ENCODE peak calls at places on chromosomes 4 and X, in five cellular contexts. One of them, this sample, is unnamed.

GRCh38 chrX:115941388-115941787 is 229.2 kb upstream of the AGTR2 start:
- DNase-seq in activated CD4-positive, alpha-beta T cell treated with anti-CD3 and anti-CD28 coated beads, Interleukin-2, amount 50 U/mL, for 4 hours: no peak
- DNase-seq in anterior cingulate cortex: no peak
- DNase-seq in dermis microvascular lymphatic vessel endothelial cell: no peak
- DNase-seq in stimulated activated CD4-positive, alpha-beta T cell treated with anti-CD3 and anti-CD28 coated beads, Interleukin-15, amount 100 ng/mL, for 1 hour: no peak
- DNase-seq in this sample: no peak

GRCh38 chr4:174554329-174554728 is 32.0 kb upstream of the HPGD start:
- DNase-seq in activated CD4-positive, alpha-beta T cell treated with anti-CD3 and anti-CD28 coated beads, Interleukin-2, amount 50 U/mL, for 4 hours: no peak
- DNase-seq in stimulated activated CD4-positive, alpha-beta T cell treated with anti-CD3 and anti-CD28 coated beads, Interleukin-15, amount 100 ng/mL, for 1 hour: no peak
- DNase-seq in anterior cingulate cortex: no peak
- DNase-seq in dermis microvascular lymphatic vessel endothelial cell: no peak
- DNase-seq in this sample: no peak

GRCh38 chr4:137768196-137768595 is 235.9 kb upstream of the PCDH18 start:
- DNase-seq in activated CD4-positive, alpha-beta T cell treated with anti-CD3 and anti-CD28 coated beads, Interleukin-2, amount 50 U/mL, for 4 hours: no peak
- DNase-seq in stimulated activated CD4-positive, alpha-beta T cell treated with anti-CD3 and anti-CD28 coated beads, Interleukin-15, amount 100 ng/mL, for 1 hour: no peak
- DNase-seq in dermis microvascular lymphatic vessel endothelial cell: no peak
- DNase-seq in anterior cingulate cortex: no peak
- DNase-seq in this sample: no peak

GRCh38 chrX:39165185-39165584 is 363.9 kb downstream of the MID1IP1 start:
- DNase-seq in dermis microvascular lymphatic vessel endothelial cell: no peak
- DNase-seq in anterior cingulate cortex: no peak
- DNase-seq in stimulated activated CD4-positive, alpha-beta T cell treated with anti-CD3 and anti-CD28 coated beads, Interleukin-15, amount 100 ng/mL, for 1 hour: no peak
- DNase-seq in activated CD4-positive, alpha-beta T cell treated with anti-CD3 and anti-CD28 coated beads, Interleukin-2, amount 50 U/mL, for 4 hours: no peak
- DNase-seq in this sample: no peak

GRCh38 chr4:24849662-24850280 is 54.4 kb downstream of the SOD3 start:
- DNase-seq in dermis microvascular lymphatic vessel endothelial cell: no peak
- DNase-seq in anterior cingulate cortex: no peak
- DNase-seq in stimulated activated CD4-positive, alpha-beta T cell treated with anti-CD3 and anti-CD28 coated beads, Interleukin-15, amount 100 ng/mL, for 1 hour: no peak
- DNase-seq in activated CD4-positive, alpha-beta T cell treated with anti-CD3 and anti-CD28 coated beads, Interleukin-2, amount 50 U/mL, for 4 hours: no peak
- DNase-seq in this sample: no peak

GRCh38 chrX:153687121-153688039 is at the start of gene SLC6A8:
- DNase-seq in activated CD4-positive, alpha-beta T cell treated with anti-CD3 and anti-CD28 coated beads, Interleukin-2, amount 50 U/mL, for 4 hours: peak
- DNase-seq in dermis microvascular lymphatic vessel endothelial cell: no peak
- DNase-seq in stimulated activated CD4-positive, alpha-beta T cell treated with anti-CD3 and anti-CD28 coated beads, Interleukin-15, amount 100 ng/mL, for 1 hour: no peak
- DNase-seq in anterior cingulate cortex: peak
- DNase-seq in this sample: no peak

GRCh38 chr4:16205298-16206164 is 20.7 kb downstream of the TAPT1 start:
- DNase-seq in stimulated activated CD4-positive, alpha-beta T cell treated with anti-CD3 and anti-CD28 coated beads, Interleukin-15, amount 100 ng/mL, for 1 hour: no peak
- DNase-seq in activated CD4-positive, alpha-beta T cell treated with anti-CD3 and anti-CD28 coated beads, Interleukin-2, amount 50 U/mL, for 4 hours: no peak
- DNase-seq in dermis microvascular lymphatic vessel endothelial cell: no peak
- DNase-seq in anterior cingulate cortex: no peak
- DNase-seq in this sample: no peak

GRCh38 chr4:16754104-16754503 is 144.3 kb downstream of the LDB2 start:
- DNase-seq in anterior cingulate cortex: no peak
- DNase-seq in activated CD4-positive, alpha-beta T cell treated with anti-CD3 and anti-CD28 coated beads, Interleukin-2, amount 50 U/mL, for 4 hours: no peak
- DNase-seq in stimulated activated CD4-positive, alpha-beta T cell treated with anti-CD3 and anti-CD28 coated beads, Interleukin-15, amount 100 ng/mL, for 1 hour: no peak
- DNase-seq in dermis microvascular lymphatic vessel endothelial cell: no peak
- DNase-seq in this sample: no peak

GRCh38 chr4:109559625-109559982 is 442 bp upstream of the MCUB start:
- DNase-seq in dermis microvascular lymphatic vessel endothelial cell: no peak
- DNase-seq in activated CD4-positive, alpha-beta T cell treated with anti-CD3 and anti-CD28 coated beads, Interleukin-2, amount 50 U/mL, for 4 hours: peak
- DNase-seq in stimulated activated CD4-positive, alpha-beta T cell treated with anti-CD3 and anti-CD28 coated beads, Interleukin-15, amount 100 ng/mL, for 1 hour: peak
- DNase-seq in anterior cingulate cortex: peak
- DNase-seq in this sample: no peak

GRCh38 chr4:150593996-150594395 is 12.0 kb downstream of the MAB21L2 start:
- DNase-seq in dermis microvascular lymphatic vessel endothelial cell: peak
- DNase-seq in activated CD4-positive, alpha-beta T cell treated with anti-CD3 and anti-CD28 coated beads, Interleukin-2, amount 50 U/mL, for 4 hours: no peak
- DNase-seq in anterior cingulate cortex: no peak
- DNase-seq in stimulated activated CD4-positive, alpha-beta T cell treated with anti-CD3 and anti-CD28 coated beads, Interleukin-15, amount 100 ng/mL, for 1 hour: no peak
- DNase-seq in this sample: no peak

GRCh38 chr4:142817442-142817841 is 28.7 kb downstream of the INPP4B start:
- DNase-seq in anterior cingulate cortex: no peak
- DNase-seq in dermis microvascular lymphatic vessel endothelial cell: no peak
- DNase-seq in stimulated activated CD4-positive, alpha-beta T cell treated with anti-CD3 and anti-CD28 coated beads, Interleukin-15, amount 100 ng/mL, for 1 hour: no peak
- DNase-seq in activated CD4-positive, alpha-beta T cell treated with anti-CD3 and anti-CD28 coated beads, Interleukin-2, amount 50 U/mL, for 4 hours: peak
- DNase-seq in this sample: no peak

GRCh38 chr4:42328978-42329377 is 68.3 kb upstream of the SHISA3 start:
- DNase-seq in stimulated activated CD4-positive, alpha-beta T cell treated with anti-CD3 and anti-CD28 coated beads, Interleukin-15, amount 100 ng/mL, for 1 hour: no peak
- DNase-seq in activated CD4-positive, alpha-beta T cell treated with anti-CD3 and anti-CD28 coated beads, Interleukin-2, amount 50 U/mL, for 4 hours: no peak
- DNase-seq in anterior cingulate cortex: no peak
- DNase-seq in dermis microvascular lymphatic vessel endothelial cell: no peak
- DNase-seq in this sample: no peak

GRCh38 chr4:2356123-2357069 is 62.0 kb downstream of the ZFYVE28 start:
- DNase-seq in anterior cingulate cortex: no peak
- DNase-seq in stimulated activated CD4-positive, alpha-beta T cell treated with anti-CD3 and anti-CD28 coated beads, Interleukin-15, amount 100 ng/mL, for 1 hour: no peak
- DNase-seq in activated CD4-positive, alpha-beta T cell treated with anti-CD3 and anti-CD28 coated beads, Interleukin-2, amount 50 U/mL, for 4 hours: no peak
- DNase-seq in dermis microvascular lymphatic vessel endothelial cell: no peak
- DNase-seq in this sample: no peak

GRCh38 chr4:146207410-146207809 is 6.9 kb upstream of the REELD1 start:
- DNase-seq in activated CD4-positive, alpha-beta T cell treated with anti-CD3 and anti-CD28 coated beads, Interleukin-2, amount 50 U/mL, for 4 hours: no peak
- DNase-seq in stimulated activated CD4-positive, alpha-beta T cell treated with anti-CD3 and anti-CD28 coated beads, Interleukin-15, amount 100 ng/mL, for 1 hour: no peak
- DNase-seq in dermis microvascular lymphatic vessel endothelial cell: no peak
- DNase-seq in anterior cingulate cortex: no peak
- DNase-seq in this sample: no peak

GRCh38 chr4:6694177-6694901 is 661 bp downstream of the S100P start:
- DNase-seq in anterior cingulate cortex: no peak
- DNase-seq in dermis microvascular lymphatic vessel endothelial cell: no peak
- DNase-seq in stimulated activated CD4-positive, alpha-beta T cell treated with anti-CD3 and anti-CD28 coated beads, Interleukin-15, amount 100 ng/mL, for 1 hour: no peak
- DNase-seq in activated CD4-positive, alpha-beta T cell treated with anti-CD3 and anti-CD28 coated beads, Interleukin-2, amount 50 U/mL, for 4 hours: no peak
- DNase-seq in this sample: no peak

GRCh38 chr4:183132081-183132480 is 33.0 kb downstream of the WWC2 start:
- DNase-seq in anterior cingulate cortex: no peak
- DNase-seq in dermis microvascular lymphatic vessel endothelial cell: no peak
- DNase-seq in stimulated activated CD4-positive, alpha-beta T cell treated with anti-CD3 and anti-CD28 coated beads, Interleukin-15, amount 100 ng/mL, for 1 hour: no peak
- DNase-seq in activated CD4-positive, alpha-beta T cell treated with anti-CD3 and anti-CD28 coated beads, Interleukin-2, amount 50 U/mL, for 4 hours: no peak
- DNase-seq in this sample: no peak

GRCh38 chrX:52553995-52554642 is 37.3 kb upstream of the XAGE1B start:
- DNase-seq in anterior cingulate cortex: no peak
- DNase-seq in activated CD4-positive, alpha-beta T cell treated with anti-CD3 and anti-CD28 coated beads, Interleukin-2, amount 50 U/mL, for 4 hours: no peak
- DNase-seq in stimulated activated CD4-positive, alpha-beta T cell treated with anti-CD3 and anti-CD28 coated beads, Interleukin-15, amount 100 ng/mL, for 1 hour: no peak
- DNase-seq in dermis microvascular lymphatic vessel endothelial cell: no peak
- DNase-seq in this sample: no peak

GRCh38 chr4:95319169-95319568 is 229.6 kb downstream of the UNC5C start:
- DNase-seq in stimulated activated CD4-positive, alpha-beta T cell treated with anti-CD3 and anti-CD28 coated beads, Interleukin-15, amount 100 ng/mL, for 1 hour: no peak
- DNase-seq in activated CD4-positive, alpha-beta T cell treated with anti-CD3 and anti-CD28 coated beads, Interleukin-2, amount 50 U/mL, for 4 hours: no peak
- DNase-seq in dermis microvascular lymphatic vessel endothelial cell: no peak
- DNase-seq in anterior cingulate cortex: no peak
- DNase-seq in this sample: no peak

GRCh38 chr4:169239236-169239905 is 31.4 kb downstream of the SH3RF1 start:
- DNase-seq in anterior cingulate cortex: no peak
- DNase-seq in activated CD4-positive, alpha-beta T cell treated with anti-CD3 and anti-CD28 coated beads, Interleukin-2, amount 50 U/mL, for 4 hours: no peak
- DNase-seq in stimulated activated CD4-positive, alpha-beta T cell treated with anti-CD3 and anti-CD28 coated beads, Interleukin-15, amount 100 ng/mL, for 1 hour: no peak
- DNase-seq in dermis microvascular lymphatic vessel endothelial cell: no peak
- DNase-seq in this sample: no peak

GRCh38 chr4:165874799-165875371 is 1.8 kb downstream of the TLL1 start:
- DNase-seq in anterior cingulate cortex: no peak
- DNase-seq in activated CD4-positive, alpha-beta T cell treated with anti-CD3 and anti-CD28 coated beads, Interleukin-2, amount 50 U/mL, for 4 hours: no peak
- DNase-seq in dermis microvascular lymphatic vessel endothelial cell: peak
- DNase-seq in stimulated activated CD4-positive, alpha-beta T cell treated with anti-CD3 and anti-CD28 coated beads, Interleukin-15, amount 100 ng/mL, for 1 hour: no peak
- DNase-seq in this sample: no peak

GRCh38 chrX:123698979-123699378 is 33.9 kb downstream of the THOC2 start:
- DNase-seq in stimulated activated CD4-positive, alpha-beta T cell treated with anti-CD3 and anti-CD28 coated beads, Interleukin-15, amount 100 ng/mL, for 1 hour: no peak
- DNase-seq in activated CD4-positive, alpha-beta T cell treated with anti-CD3 and anti-CD28 coated beads, Interleukin-2, amount 50 U/mL, for 4 hours: no peak
- DNase-seq in anterior cingulate cortex: no peak
- DNase-seq in dermis microvascular lymphatic vessel endothelial cell: peak
- DNase-seq in this sample: no peak

GRCh38 chrX:71623714-71624113 is 5.4 kb upstream of the CXCR3 start:
- DNase-seq in stimulated activated CD4-positive, alpha-beta T cell treated with anti-CD3 and anti-CD28 coated beads, Interleukin-15, amount 100 ng/mL, for 1 hour: no peak
- DNase-seq in dermis microvascular lymphatic vessel endothelial cell: no peak
- DNase-seq in activated CD4-positive, alpha-beta T cell treated with anti-CD3 and anti-CD28 coated beads, Interleukin-2, amount 50 U/mL, for 4 hours: no peak
- DNase-seq in anterior cingulate cortex: no peak
- DNase-seq in this sample: no peak

GRCh38 chrX:56788229-56788628 is 59.2 kb downstream of the NBDY start:
- DNase-seq in stimulated activated CD4-positive, alpha-beta T cell treated with anti-CD3 and anti-CD28 coated beads, Interleukin-15, amount 100 ng/mL, for 1 hour: no peak
- DNase-seq in anterior cingulate cortex: peak
- DNase-seq in dermis microvascular lymphatic vessel endothelial cell: peak
- DNase-seq in activated CD4-positive, alpha-beta T cell treated with anti-CD3 and anti-CD28 coated beads, Interleukin-2, amount 50 U/mL, for 4 hours: no peak
- DNase-seq in this sample: no peak

GRCh38 chr4:26141916-26142638 is 178.7 kb upstream of the RBPJ start:
- DNase-seq in dermis microvascular lymphatic vessel endothelial cell: no peak
- DNase-seq in activated CD4-positive, alpha-beta T cell treated with anti-CD3 and anti-CD28 coated beads, Interleukin-2, amount 50 U/mL, for 4 hours: no peak
- DNase-seq in stimulated activated CD4-positive, alpha-beta T cell treated with anti-CD3 and anti-CD28 coated beads, Interleukin-15, amount 100 ng/mL, for 1 hour: no peak
- DNase-seq in anterior cingulate cortex: no peak
- DNase-seq in this sample: no peak

GRCh38 chr4:123862812-123863211 is 466.2 kb downstream of the SPRY1 start:
- DNase-seq in anterior cingulate cortex: no peak
- DNase-seq in dermis microvascular lymphatic vessel endothelial cell: no peak
- DNase-seq in stimulated activated CD4-positive, alpha-beta T cell treated with anti-CD3 and anti-CD28 coated beads, Interleukin-15, amount 100 ng/mL, for 1 hour: no peak
- DNase-seq in activated CD4-positive, alpha-beta T cell treated with anti-CD3 and anti-CD28 coated beads, Interleukin-2, amount 50 U/mL, for 4 hours: no peak
- DNase-seq in this sample: no peak

GRCh38 chr4:142427456-142427855 is 418.6 kb downstream of the INPP4B start:
- DNase-seq in activated CD4-positive, alpha-beta T cell treated with anti-CD3 and anti-CD28 coated beads, Interleukin-2, amount 50 U/mL, for 4 hours: no peak
- DNase-seq in stimulated activated CD4-positive, alpha-beta T cell treated with anti-CD3 and anti-CD28 coated beads, Interleukin-15, amount 100 ng/mL, for 1 hour: no peak
- DNase-seq in dermis microvascular lymphatic vessel endothelial cell: no peak
- DNase-seq in anterior cingulate cortex: no peak
- DNase-seq in this sample: no peak

GRCh38 chrX:13955975-13956374 is 73.7 kb downstream of the GEMIN8 start:
- DNase-seq in stimulated activated CD4-positive, alpha-beta T cell treated with anti-CD3 and anti-CD28 coated beads, Interleukin-15, amount 100 ng/mL, for 1 hour: no peak
- DNase-seq in dermis microvascular lymphatic vessel endothelial cell: no peak
- DNase-seq in activated CD4-positive, alpha-beta T cell treated with anti-CD3 and anti-CD28 coated beads, Interleukin-2, amount 50 U/mL, for 4 hours: no peak
- DNase-seq in anterior cingulate cortex: no peak
- DNase-seq in this sample: no peak

GRCh38 chr4:158068063-158068462 is 104.8 kb downstream of the GASK1B start:
- DNase-seq in stimulated activated CD4-positive, alpha-beta T cell treated with anti-CD3 and anti-CD28 coated beads, Interleukin-15, amount 100 ng/mL, for 1 hour: no peak
- DNase-seq in activated CD4-positive, alpha-beta T cell treated with anti-CD3 and anti-CD28 coated beads, Interleukin-2, amount 50 U/mL, for 4 hours: no peak
- DNase-seq in anterior cingulate cortex: no peak
- DNase-seq in dermis microvascular lymphatic vessel endothelial cell: no peak
- DNase-seq in this sample: no peak

GRCh38 chr4:87051121-87051713 is 116.4 kb downstream of the AFF1 start:
- DNase-seq in dermis microvascular lymphatic vessel endothelial cell: no peak
- DNase-seq in activated CD4-positive, alpha-beta T cell treated with anti-CD3 and anti-CD28 coated beads, Interleukin-2, amount 50 U/mL, for 4 hours: no peak
- DNase-seq in anterior cingulate cortex: no peak
- DNase-seq in stimulated activated CD4-positive, alpha-beta T cell treated with anti-CD3 and anti-CD28 coated beads, Interleukin-15, amount 100 ng/mL, for 1 hour: no peak
- DNase-seq in this sample: no peak

GRCh38 chr4:175622887-175623286 is 189.2 kb downstream of the GPM6A start:
- DNase-seq in dermis microvascular lymphatic vessel endothelial cell: no peak
- DNase-seq in activated CD4-positive, alpha-beta T cell treated with anti-CD3 and anti-CD28 coated beads, Interleukin-2, amount 50 U/mL, for 4 hours: no peak
- DNase-seq in stimulated activated CD4-positive, alpha-beta T cell treated with anti-CD3 and anti-CD28 coated beads, Interleukin-15, amount 100 ng/mL, for 1 hour: no peak
- DNase-seq in anterior cingulate cortex: no peak
- DNase-seq in this sample: no peak

GRCh38 chr4:126701756-126702155 is 931.0 kb upstream of the INTU start:
- DNase-seq in stimulated activated CD4-positive, alpha-beta T cell treated with anti-CD3 and anti-CD28 coated beads, Interleukin-15, amount 100 ng/mL, for 1 hour: no peak
- DNase-seq in dermis microvascular lymphatic vessel endothelial cell: no peak
- DNase-seq in activated CD4-positive, alpha-beta T cell treated with anti-CD3 and anti-CD28 coated beads, Interleukin-2, amount 50 U/mL, for 4 hours: no peak
- DNase-seq in anterior cingulate cortex: no peak
- DNase-seq in this sample: no peak

GRCh38 chrX:100645106-100645505 is 1.1 kb downstream of the SRPX2 start:
- DNase-seq in activated CD4-positive, alpha-beta T cell treated with anti-CD3 and anti-CD28 coated beads, Interleukin-2, amount 50 U/mL, for 4 hours: no peak
- DNase-seq in stimulated activated CD4-positive, alpha-beta T cell treated with anti-CD3 and anti-CD28 coated beads, Interleukin-15, amount 100 ng/mL, for 1 hour: no peak
- DNase-seq in dermis microvascular lymphatic vessel endothelial cell: no peak
- DNase-seq in anterior cingulate cortex: no peak
- DNase-seq in this sample: no peak

GRCh38 chrX:20547649-20548051 is 280.9 kb upstream of the RPS6KA3 start:
- DNase-seq in stimulated activated CD4-positive, alpha-beta T cell treated with anti-CD3 and anti-CD28 coated beads, Interleukin-15, amount 100 ng/mL, for 1 hour: no peak
- DNase-seq in dermis microvascular lymphatic vessel endothelial cell: no peak
- DNase-seq in anterior cingulate cortex: no peak
- DNase-seq in activated CD4-positive, alpha-beta T cell treated with anti-CD3 and anti-CD28 coated beads, Interleukin-2, amount 50 U/mL, for 4 hours: no peak
- DNase-seq in this sample: peak

GRCh38 chr4:159360549-159360948 is 257.7 kb downstream of the RAPGEF2 start:
- DNase-seq in anterior cingulate cortex: no peak
- DNase-seq in stimulated activated CD4-positive, alpha-beta T cell treated with anti-CD3 and anti-CD28 coated beads, Interleukin-15, amount 100 ng/mL, for 1 hour: no peak
- DNase-seq in activated CD4-positive, alpha-beta T cell treated with anti-CD3 and anti-CD28 coated beads, Interleukin-2, amount 50 U/mL, for 4 hours: no peak
- DNase-seq in dermis microvascular lymphatic vessel endothelial cell: no peak
- DNase-seq in this sample: no peak

GRCh38 chr4:8114456-8115202 is 44.0 kb downstream of the ABLIM2 start:
- DNase-seq in stimulated activated CD4-positive, alpha-beta T cell treated with anti-CD3 and anti-CD28 coated beads, Interleukin-15, amount 100 ng/mL, for 1 hour: no peak
- DNase-seq in activated CD4-positive, alpha-beta T cell treated with anti-CD3 and anti-CD28 coated beads, Interleukin-2, amount 50 U/mL, for 4 hours: no peak
- DNase-seq in dermis microvascular lymphatic vessel endothelial cell: no peak
- DNase-seq in anterior cingulate cortex: no peak
- DNase-seq in this sample: no peak